ENCODE peak calls at places on chromosome 6, in five cellular contexts. H is midbrain; N is NCI-H460; D is astrocyte of the cerebellum; U is stimulated activated CD8-positive, alpha-beta memory T cell treated with anti-CD3 and anti-CD28 coated beads, Interleukin-2, amount 100 ng/mL, for 1 hour. E is an unnamed sample.
A peak's percentile ranks its signal among the peaks of the same experiment; 100 is the strongest.

GRCh38 chr6:1513206-1513605 is 96.5 kb upstream of the FOXC1 start:
- DNase-seq in U (no peak), H (no peak), D (no peak), N (no peak), E (no peak)

GRCh38 chr6:35304299-35304698 is 6.7 kb downstream of the DEF6 start:
- DNase-seq in D (no peak), N (no peak), U (no peak), H (no peak), E (no peak)

GRCh38 chr6:119669228-119669627 is 319.7 kb upstream of the MAN1A1 start:
- DNase-seq in H (no peak), U (no peak), N (no peak), D (no peak), E (no peak)

GRCh38 chr6:36610041-36610440 is 15.9 kb downstream of the SRSF3 start:
- DNase-seq in D (no peak), N (no peak), H (no peak), U (no peak), E (no peak)

GRCh38 chr6:154156135-154156948 is 117.3 kb downstream of the OPRM1 start:
- DNase-seq in N (no peak), H (peak; percentile 7), U (peak; percentile 30), D (no peak), E (peak; percentile 55)

GRCh38 chr6:84547341-84547794 is 217.0 kb downstream of the TBX18 start:
- DNase-seq in H (no peak), U (no peak), N (no peak), D (no peak), E (no peak)

GRCh38 chr6:97501875-97502274 is 218.9 kb upstream of the MMS22L start:
- DNase-seq in N (no peak), U (no peak), H (no peak), D (no peak), E (no peak)

GRCh38 chr6:164276211-164276610 is 861.7 kb downstream of the QKI start:
- DNase-seq in H (no peak), D (no peak), U (no peak), N (no peak), E (no peak)

GRCh38 chr6:7684843-7685242 is 41.1 kb upstream of the BMP6 start:
- DNase-seq in N (no peak), H (no peak), D (no peak), U (no peak), E (no peak)

GRCh38 chr6:94751641-94752329 is 825.5 kb upstream of the MANEA start:
- DNase-seq in D (no peak), U (no peak), N (no peak), H (no peak), E (no peak)

GRCh38 chr6:167314180-167314821 is 10.6 kb upstream of the TTLL2 start:
- DNase-seq in D (no peak), U (no peak), N (no peak), H (no peak), E (no peak)

GRCh38 chr6:51480040-51480439 is 607.4 kb downstream of the PKHD1 start:
- DNase-seq in H (no peak), D (no peak), N (no peak), U (no peak), E (no peak)